ENCODE peak calls at places on chromosomes 16 and 17, in four cellular contexts. R, C, G and M are unnamed samples.

GRCh38 chr17:48490391-48491026 is 40.3 kb downstream of the HOXB1 start:
- DNase-seq in R (no peak), C (no peak), G (no peak), M (no peak)

GRCh38 chr16:86732621-86733297 is 154.4 kb downstream of the FOXL1 start:
- DNase-seq in R (no peak), C (no peak), G (no peak), M (no peak)

GRCh38 chr16:71540-72341 is 690 bp downstream of the RHBDF1 start:
- DNase-seq in R (peak; percentile 97), C (peak; percentile 93), G (no peak), M (peak; percentile 81)

GRCh38 chr16:23435500-23435899 is 17.5 kb downstream of the COG7 start:
- DNase-seq in R (no peak), C (no peak), G (peak; percentile 67), M (peak; percentile 79)

GRCh38 chr16:77437859-77438258 is 3.0 kb upstream of the ADAMTS18 start:
- DNase-seq in R (no peak), C (no peak), G (no peak), M (no peak)

GRCh38 chr16:70151391-70151790 is 22.2 kb upstream of the CLEC18C start:
- DNase-seq in R (no peak), C (no peak), G (no peak), M (no peak)

GRCh38 chr17:82888583-82889495 is 49.0 kb upstream of the ZNF750 start:
- DNase-seq in R (peak; percentile 85), C (no peak), G (no peak), M (peak; percentile 84)

GRCh38 chr17:17540278-17540906 is 44.2 kb upstream of the RASD1 start:
- DNase-seq in R (no peak), C (no peak), G (no peak), M (no peak)

GRCh38 chr16:1532081-1532760 is 1.2 kb upstream of the TMEM204 start:
- DNase-seq in R (peak; percentile 81), C (peak; percentile 92), G (no peak), M (no peak)

GRCh38 chr17:49993423-49994037 is 1.5 kb downstream of the DLX3 start:
- DNase-seq in R (no peak), C (peak; percentile 64), G (no peak), M (no peak)

GRCh38 chr17:6755281-6755680 is 565 bp upstream of the XAF1 start:
- DNase-seq in R (no peak), C (peak; percentile 75), G (no peak), M (no peak)

GRCh38 chr16:85019659-85020245 is 7.8 kb upstream of the KIAA0513 start:
- DNase-seq in R (no peak), C (no peak), G (no peak), M (peak; percentile 53)

GRCh38 chr16:17277981-17278381 is 192.8 kb downstream of the XYLT1 start:
- DNase-seq in R (no peak), C (no peak), G (peak; percentile 13), M (peak; percentile 49)

GRCh38 chr16:74623214-74623842 is 16.4 kb upstream of the GLG1 start:
- DNase-seq in R (no peak), C (peak; percentile 3), G (no peak), M (no peak)

GRCh38 chr17:33990943-33991706 is 264.0 kb upstream of the CCL2 start:
- DNase-seq in R (no peak), C (no peak), G (no peak), M (no peak)

GRCh38 chr17:38673714-38674012 is 1.1 kb downstream of the EPOP start:
- DNase-seq in R (no peak), C (no peak), G (no peak), M (no peak)

GRCh38 chr17:6677158-6677831 is 25.7 kb downstream of the C17orf100 start:
- DNase-seq in R (no peak), C (no peak), G (no peak), M (no peak)

GRCh38 chr16:81623365-81624102 is 155.6 kb upstream of the PLCG2 start:
- DNase-seq in R (no peak), C (no peak), G (peak; percentile 68), M (no peak)

GRCh38 chr17:1651559-1651844 is 1.8 kb upstream of the RILP start:
- DNase-seq in R (no peak), C (no peak), G (no peak), M (no peak)

GRCh38 chr16:8882725-8883377 is 700 bp downstream of the LITAFD start:
- DNase-seq in R (no peak), C (no peak), G (no peak), M (no peak)

GRCh38 chr16:8886593-8887437 is 4.7 kb downstream of the LITAFD start:
- DNase-seq in R (no peak), C (no peak), G (no peak), M (no peak)

GRCh38 chr16:8887952-8888560 is 5.9 kb downstream of the LITAFD start:
- DNase-seq in R (no peak), C (no peak), G (no peak), M (no peak)

GRCh38 chr16:8887438-8887765 is 5.3 kb downstream of the LITAFD start:
- DNase-seq in R (no peak), C (no peak), G (no peak), M (no peak)

GRCh38 chr16:8885674-8886592 is 3.8 kb downstream of the LITAFD start:
- DNase-seq in R (no peak), C (no peak), G (no peak), M (no peak)
- TF ChIP-seq CTCF in R (no peak), C (no peak), G (no peak), M (no peak)

GRCh38 chr17:4101127-4101798 is 41.6 kb downstream of the ZZEF1 start:
- DNase-seq in R (no peak), C (no peak), G (no peak), M (no peak)
- H3K36me3 ChIP-seq in R (peaks cover 3% of the 10 kb centered on the region), C (peaks cover 42% of the 10 kb centered on the region), G (peaks cover 43% of the 10 kb centered on the region), M (peaks cover 35% of the 10 kb centered on the region)

GRCh38 chr17:40815381-40815780 is 7.0 kb downstream of the KRT10 start:
- DNase-seq in R (no peak), C (no peak), G (no peak), M (no peak)

GRCh38 chr17:40817103-40817682 is 5.2 kb downstream of the KRT10 start:
- DNase-seq in R (no peak), C (no peak), G (no peak), M (no peak)

GRCh38 chr17:40818733-40819527 is 3.5 kb downstream of the KRT10 start:
- DNase-seq in R (peak; percentile 68), C (peak; percentile 88), G (peak; percentile 85), M (peak; percentile 78)

GRCh38 chr17:40818343-40818732 is 4.1 kb downstream of the KRT10 start:
- DNase-seq in R (no peak), C (no peak), G (no peak), M (no peak)

GRCh38 chr17:40816569-40816968 is 5.8 kb downstream of the KRT10 start:
- DNase-seq in R (no peak), C (no peak), G (no peak), M (no peak)
- H3K27ac ChIP-seq in R (no peak overlapping the region), C (no peak overlapping the region), G (no peak overlapping the region), M (no peak overlapping the region)

DNA sequence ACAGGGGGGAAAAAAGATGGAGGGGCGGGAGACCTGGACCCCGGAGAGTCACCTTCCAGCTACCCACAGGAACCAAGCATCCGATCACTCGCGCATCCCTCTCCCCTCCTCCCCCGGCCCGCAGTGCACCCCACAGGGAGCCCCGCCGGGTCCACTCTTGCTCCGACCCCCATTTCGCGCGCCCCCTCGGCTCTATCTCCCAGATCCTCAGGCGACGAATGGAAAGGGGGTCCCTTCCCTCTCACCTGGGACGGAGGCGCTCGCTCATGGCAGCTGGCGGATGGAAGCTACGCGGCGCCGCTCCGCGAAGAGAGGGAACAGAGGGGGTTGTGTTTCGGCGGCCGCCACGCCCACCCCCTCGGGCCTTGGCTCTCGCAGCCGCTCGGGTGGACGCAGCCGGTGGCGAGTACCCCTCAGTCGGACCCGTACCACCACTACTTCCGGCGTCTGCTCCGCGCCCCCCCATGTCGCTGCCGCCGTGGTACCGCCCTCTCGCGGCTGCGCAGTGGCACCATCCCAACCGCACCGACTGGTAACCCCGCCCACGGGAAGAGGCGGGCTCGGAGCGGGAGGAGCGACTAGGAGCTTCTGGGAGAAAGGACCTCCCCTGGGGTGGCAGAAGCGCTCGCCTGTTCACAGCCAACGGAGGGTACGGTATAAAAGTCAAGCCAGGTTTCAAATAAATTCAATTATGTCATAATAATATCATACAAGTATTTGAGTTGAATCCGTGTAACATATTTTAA is 29.7 kb downstream of the CPSF4L start:
- DNase-seq in R (peak; percentile 94), C (peak; percentile 97), G (peak; percentile 96), M (peak; percentile 93)
- TF ChIP-seq CTCF in R (peak; percentile 53), C (peak; percentile 38), G (no peak), M (no peak)

DNA sequence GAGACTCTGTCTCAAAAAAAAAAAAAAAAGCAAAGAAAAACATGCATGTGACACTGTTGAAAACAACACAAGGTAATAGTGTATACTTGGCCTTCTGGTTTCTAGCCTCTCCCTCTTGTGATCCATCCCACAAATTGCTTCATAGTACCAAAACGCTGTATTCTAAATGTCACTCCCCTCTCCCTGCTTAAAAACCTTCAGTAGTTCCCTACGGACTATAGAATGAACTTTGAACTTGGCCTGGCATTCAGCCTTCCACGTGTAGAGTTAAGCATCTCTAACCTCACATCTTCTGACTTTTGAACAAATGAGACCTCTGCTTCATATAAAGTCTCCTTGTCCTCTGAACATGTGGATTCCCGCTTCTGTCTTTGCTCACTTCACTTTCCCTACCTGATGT is 5.1 kb downstream of the ZNF821 start:
- DNase-seq in R (no peak), C (no peak), G (no peak), M (no peak)
- H3K36me3 ChIP-seq in R (no peaks in the 10 kb centered on the region), C (peaks cover 3% of the 10 kb centered on the region), G (no peaks in the 10 kb centered on the region), M (no peaks in the 10 kb centered on the region)

GRCh38 chr16:66521951-66522771 is 27.8 kb downstream of the TK2 start:
- DNase-seq in R (peak; percentile 67), C (no peak), G (peak; percentile 82), M (no peak)
- H3K27ac ChIP-seq in R (peak overlapping the region; percentile 76), C (peak overlapping the region; percentile 95), G (no peak overlapping the region), M (no peak overlapping the region)

GRCh38 chr17:65093930-65094329 is 37.4 kb upstream of the GNA13 start:
- DNase-seq in R (no peak), C (no peak), G (no peak), M (no peak)
- TF ChIP-seq CTCF in R (no peak), C (no peak), G (no peak), M (no peak)

GRCh38 chr17:75502746-75503329 is 12.5 kb downstream of the CASKIN2 start:
- DNase-seq in R (no peak), C (no peak), G (no peak), M (no peak)

GRCh38 chr17:75502072-75502745 is 13.1 kb downstream of the CASKIN2 start:
- DNase-seq in R (no peak), C (no peak), G (no peak), M (no peak)

GRCh38 chr17:75503337-75503950 is 11.9 kb downstream of the CASKIN2 start:
- DNase-seq in R (no peak), C (peak; percentile 62), G (no peak), M (no peak)

GRCh38 chr17:75500419-75501216 is 14.7 kb downstream of the CASKIN2 start:
- DNase-seq in R (no peak), C (no peak), G (no peak), M (no peak)

GRCh38 chr17:75501378-75502071 is 13.8 kb downstream of the CASKIN2 start:
- DNase-seq in R (no peak), C (no peak), G (no peak), M (no peak)
- H3K36me3 ChIP-seq in R (no peaks in the 10 kb centered on the region), C (peaks cover 30% of the 10 kb centered on the region), G (peaks cover 3% of the 10 kb centered on the region), M (no peaks in the 10 kb centered on the region)

GRCh38 chr17:31743767-31744166 is 115.3 kb downstream of the COPRS start:
- DNase-seq in R (no peak), C (no peak), G (no peak), M (no peak)
- H3K27ac ChIP-seq in R (no peak overlapping the region), C (peak overlapping the region; percentile 67), G (no peak overlapping the region), M (no peak overlapping the region)